ENCODE peak calls at places on chromosomes 2 and 18, in eight cellular contexts. J is transverse colon, N is HEK293T, M is HT1080, L is T1000, H is amniotic stem cell, X is fibroblast of the aortic adventitia, I is choroid plexus epithelial cell. S is an unnamed sample.
A peak's percentile ranks its signal among the peaks of the same experiment; 100 is the strongest.

GRCh38 chr2:7019191-7019590 is 102.0 kb downstream of the RNF144A start:
- DNase-seq in I (no peak), X (no peak), J (no peak), H (no peak), L (no peak), N (no peak), M (no peak), S (no peak)

GRCh38 chr2:20621366-20622295 is 29.3 kb downstream of the HS1BP3 start:
- DNase-seq in I (no peak), L (no peak), M (no peak), N (no peak), H (no peak), J (peak; percentile 4), X (no peak), S (no peak)

GRCh38 chr2:144835634-144836351 is 315.9 kb upstream of the ZEB2 start:
- DNase-seq in X (peak; percentile 18), J (no peak), I (peak; percentile 44), H (no peak), L (no peak), M (peak; percentile 67), N (no peak), S (no peak)

GRCh38 chr2:209648714-209649113 is 122.9 kb upstream of the UNC80 start:
- DNase-seq in M (peak; percentile 26), H (no peak), X (peak; percentile 68), L (no peak), J (no peak), I (peak; percentile 78), N (no peak), S (no peak)

GRCh38 chr18:5900249-5900648 is 4.9 kb upstream of the TMEM200C start:
- DNase-seq in N (no peak), L (no peak), J (no peak), X (peak; percentile 39), M (peak; percentile 27), I (no peak), H (no peak), S (no peak)

GRCh38 chr18:74389161-74389927 is 67.8 kb downstream of the DIPK1C start:
- DNase-seq in N (no peak), L (no peak), J (no peak), I (no peak), H (no peak), M (no peak), X (no peak), S (no peak)

GRCh38 chr2:119431155-119431975 is at the start of gene TMEM37:
- DNase-seq in N (peak; percentile 85), M (peak; percentile 57), L (peak; percentile 62), I (peak; percentile 92), J (peak; percentile 84), X (peak; percentile 40), H (peak; percentile 0), S (no peak)

GRCh38 chr2:219350938-219351280 is 18.4 kb upstream of the RESP18 start:
- DNase-seq in H (peak; percentile 38), N (no peak), I (peak; percentile 12), L (no peak), J (no peak), M (peak; percentile 21), X (no peak), S (no peak)

GRCh38 chr18:23416283-23416682 is 36.8 kb upstream of the RIOK3 start:
- DNase-seq in L (no peak), X (peak; percentile 15), N (no peak), H (no peak), I (no peak), J (no peak), M (no peak), S (no peak)

GRCh38 chr2:28904295-28904694 is 9.8 kb downstream of the WDR43 start:
- DNase-seq in L (no peak), I (peak; percentile 68), X (peak; percentile 34), M (no peak), J (no peak), N (no peak), H (no peak), S (no peak)

GRCh38 chr2:50514881-50515280 is 517.1 kb downstream of the NRXN1 start:
- DNase-seq in L (no peak), N (no peak), X (no peak), M (no peak), H (no peak), I (peak; percentile 3), J (no peak), S (no peak)

GRCh38 chr18:63366270-63366990 is 576 bp downstream of the KDSR start:
- DNase-seq in N (peak; percentile 30), I (peak; percentile 59), M (peak; percentile 86), X (peak; percentile 51), J (peak; percentile 77), H (peak; percentile 39), L (peak; percentile 11), S (no peak)

GRCh38 chr2:226655871-226656270 is 143.7 kb downstream of the IRS1 start:
- DNase-seq in N (no peak), I (peak; percentile 71), H (no peak), M (no peak), J (no peak), L (no peak), X (peak; percentile 45), S (no peak)

GRCh38 chr2:20578266-20578894 is 72.5 kb downstream of the HS1BP3 start:
- DNase-seq in L (no peak), M (no peak), X (no peak), I (no peak), J (no peak), H (no peak), N (no peak), S (no peak)

GRCh38 chr2:67215214-67215613 is 181.9 kb upstream of the ETAA1 start:
- DNase-seq in N (peak; percentile 72), X (peak; percentile 59), I (peak; percentile 83), M (peak; percentile 77), J (peak; percentile 26), H (peak; percentile 10), L (no peak), S (peak; percentile 2)

GRCh38 chr2:110993557-110994231 is 127.0 kb upstream of the BCL2L11 start:
- DNase-seq in L (no peak), H (no peak), M (peak; percentile 41), J (no peak), N (no peak), X (no peak), I (no peak), S (no peak)

GRCh38 chr18:63137999-63138448 is 181.5 kb downstream of the BCL2 start:
- DNase-seq in J (no peak), X (no peak), H (no peak), L (no peak), M (no peak), I (no peak), N (no peak), S (no peak)

S was measured in brain pericyte.